ENCODE peak calls at places on chromosomes 6 and 20, in five cellular contexts. One of them, this sample, is unnamed. For H3K9me3, the result is how much of the 10 kb centered on the place peaks cover.

GRCh38 chr6:161271343-161272019 is 2.4 kb downstream of the AGPAT4 start:
- DNase-seq in IMR-90: no peak
- DNase-seq in adrenal gland: no peak
- DNase-seq in upper lobe of right lung: no peak
- DNase-seq in tibial nerve: no peak
- DNase-seq in this sample: no peak

GRCh38 chr6:157953580-157954091 is 28.0 kb upstream of the SYNJ2 start:
- DNase-seq in IMR-90: no peak
- DNase-seq in adrenal gland: no peak
- DNase-seq in upper lobe of right lung: no peak
- DNase-seq in tibial nerve: no peak
- DNase-seq in this sample: no peak

GRCh38 chr20:20024942-20025341 is 7.8 kb downstream of the NAA20 start:
- DNase-seq in IMR-90: peak
- DNase-seq in adrenal gland: no peak
- DNase-seq in upper lobe of right lung: no peak
- DNase-seq in tibial nerve: no peak
- DNase-seq in this sample: no peak

GRCh38 chr6:24858154-24858801 is 59.6 kb upstream of the ARMH2 start:
- DNase-seq in IMR-90: no peak
- DNase-seq in adrenal gland: no peak
- DNase-seq in upper lobe of right lung: no peak
- DNase-seq in tibial nerve: no peak
- DNase-seq in this sample: no peak

GRCh38 chr6:33166811-33167210 is 25.5 kb downstream of the COL11A2 start:
- DNase-seq in IMR-90: no peak
- DNase-seq in adrenal gland: no peak
- DNase-seq in upper lobe of right lung: peak
- DNase-seq in tibial nerve: no peak
- DNase-seq in this sample: no peak

GRCh38 chr6:98835149-98836024 is 1.0 kb downstream of the POU3F2 start:
- DNase-seq in IMR-90: no peak
- DNase-seq in adrenal gland: no peak
- DNase-seq in upper lobe of right lung: no peak
- DNase-seq in tibial nerve: no peak
- DNase-seq in this sample: no peak

GRCh38 chr20:62785381-62785780 is 10.9 kb upstream of the MRGBP start:
- DNase-seq in IMR-90: no peak
- DNase-seq in adrenal gland: no peak
- DNase-seq in upper lobe of right lung: no peak
- DNase-seq in tibial nerve: no peak
- DNase-seq in this sample: no peak

GRCh38 chr20:6919792-6920468 is 152.4 kb downstream of the BMP2 start:
- DNase-seq in IMR-90: no peak
- DNase-seq in adrenal gland: no peak
- DNase-seq in upper lobe of right lung: no peak
- DNase-seq in tibial nerve: no peak
- DNase-seq in this sample: no peak

GRCh38 chr20:45836841-45837240 is 3.2 kb downstream of the SNX21 start:
- DNase-seq in IMR-90: no peak
- DNase-seq in adrenal gland: no peak
- DNase-seq in upper lobe of right lung: no peak
- DNase-seq in tibial nerve: no peak
- DNase-seq in this sample: no peak

GRCh38 chr6:87721311-87721710 is 19.3 kb upstream of the AKIRIN2 start:
- DNase-seq in IMR-90: no peak
- DNase-seq in adrenal gland: no peak
- DNase-seq in upper lobe of right lung: no peak
- DNase-seq in tibial nerve: no peak
- DNase-seq in this sample: no peak

GRCh38 chr6:140058846-140059245 is 684.4 kb upstream of the CITED2 start:
- DNase-seq in IMR-90: no peak
- DNase-seq in adrenal gland: no peak
- DNase-seq in upper lobe of right lung: no peak
- DNase-seq in tibial nerve: no peak
- DNase-seq in this sample: no peak

GRCh38 chr6:143176090-143177021 is 115.7 kb downstream of the AIG1 start:
- DNase-seq in IMR-90: peak
- DNase-seq in adrenal gland: no peak
- DNase-seq in upper lobe of right lung: no peak
- DNase-seq in tibial nerve: no peak
- DNase-seq in this sample: no peak

GRCh38 chr6:101393291-101394251 is at the start of gene GRIK2:
- DNase-seq in IMR-90: peak
- DNase-seq in adrenal gland: no peak
- DNase-seq in upper lobe of right lung: peak
- DNase-seq in tibial nerve: no peak
- DNase-seq in this sample: no peak

GRCh38 chr20:24993337-24994185 is 1.0 kb upstream of the APMAP start:
- DNase-seq in IMR-90: peak
- DNase-seq in adrenal gland: no peak
- DNase-seq in upper lobe of right lung: no peak
- DNase-seq in tibial nerve: no peak
- DNase-seq in this sample: no peak

GRCh38 chr6:4185419-4185818 is 50.0 kb upstream of the ECI2 start:
- DNase-seq in IMR-90: no peak
- DNase-seq in adrenal gland: no peak
- DNase-seq in upper lobe of right lung: no peak
- DNase-seq in tibial nerve: no peak
- DNase-seq in this sample: no peak

GRCh38 chr6:168103036-168103830 is 24.2 kb upstream of the FRMD1 start:
- DNase-seq in IMR-90: no peak
- DNase-seq in adrenal gland: no peak
- DNase-seq in upper lobe of right lung: peak
- DNase-seq in tibial nerve: no peak
- DNase-seq in this sample: no peak

GRCh38 chr20:59596690-59597089 is 7.7 kb upstream of the PHACTR3 start:
- DNase-seq in IMR-90: no peak
- DNase-seq in adrenal gland: no peak
- DNase-seq in upper lobe of right lung: no peak
- DNase-seq in tibial nerve: no peak
- DNase-seq in this sample: no peak
- H3K9me3 ChIP-seq in IMR-90: under half
- H3K9me3 ChIP-seq in adrenal gland: under half
- H3K9me3 ChIP-seq in upper lobe of right lung: under half
- H3K9me3 ChIP-seq in tibial nerve: under half
- H3K9me3 ChIP-seq in this sample: under half

DNA sequence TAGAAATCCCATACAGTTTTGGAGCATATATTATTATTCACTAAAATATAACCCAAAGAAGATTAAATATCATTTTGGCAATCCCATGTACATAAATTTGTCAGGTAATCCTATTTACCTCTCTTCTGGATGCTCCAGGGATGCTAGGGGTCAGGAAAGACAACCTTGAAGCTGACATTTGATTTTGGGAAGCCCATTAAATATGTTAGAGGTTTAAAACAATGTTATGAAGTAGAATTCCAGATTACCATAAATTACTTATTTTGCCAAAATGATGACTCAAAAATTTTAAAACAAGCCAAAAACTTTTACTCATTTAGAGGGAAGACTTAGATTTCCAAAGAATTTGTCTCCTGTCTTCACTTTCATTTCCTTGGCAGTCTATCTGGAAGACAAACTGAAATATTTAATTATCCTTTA is 9.2 kb upstream of the IL22RA2 start:
- DNase-seq in IMR-90: no peak
- DNase-seq in adrenal gland: no peak
- DNase-seq in upper lobe of right lung: no peak
- DNase-seq in tibial nerve: no peak
- DNase-seq in this sample: no peak
- H3K9me3 ChIP-seq in IMR-90: under half
- H3K9me3 ChIP-seq in adrenal gland: under half
- H3K9me3 ChIP-seq in upper lobe of right lung: under half
- H3K9me3 ChIP-seq in tibial nerve: under half
- H3K9me3 ChIP-seq in this sample: under half

GRCh38 chr6:119915971-119916370 is 566.4 kb upstream of the MAN1A1 start:
- DNase-seq in IMR-90: no peak
- DNase-seq in adrenal gland: no peak
- DNase-seq in upper lobe of right lung: no peak
- DNase-seq in tibial nerve: no peak
- DNase-seq in this sample: no peak

GRCh38 chr6:119922814-119923213 is 573.3 kb upstream of the MAN1A1 start:
- DNase-seq in IMR-90: no peak
- DNase-seq in adrenal gland: no peak
- DNase-seq in upper lobe of right lung: no peak
- DNase-seq in tibial nerve: no peak
- DNase-seq in this sample: no peak

GRCh38 chr6:119917186-119917585 is 567.6 kb upstream of the MAN1A1 start:
- DNase-seq in IMR-90: no peak
- DNase-seq in adrenal gland: no peak
- DNase-seq in upper lobe of right lung: no peak
- DNase-seq in tibial nerve: no peak
- DNase-seq in this sample: no peak

GRCh38 chr6:119921491-119922010 is 572.0 kb upstream of the MAN1A1 start:
- DNase-seq in IMR-90: no peak
- DNase-seq in adrenal gland: no peak
- DNase-seq in upper lobe of right lung: no peak
- DNase-seq in tibial nerve: no peak
- DNase-seq in this sample: no peak
- H3K9me3 ChIP-seq in IMR-90: under half
- H3K9me3 ChIP-seq in adrenal gland: under half
- H3K9me3 ChIP-seq in upper lobe of right lung: under half
- H3K9me3 ChIP-seq in tibial nerve: under half
- H3K9me3 ChIP-seq in this sample: under half

GRCh38 chr6:62974452-62974851 is 236.8 kb upstream of the FKBP1C start:
- DNase-seq in IMR-90: no peak
- DNase-seq in adrenal gland: no peak
- DNase-seq in upper lobe of right lung: no peak
- DNase-seq in tibial nerve: no peak
- DNase-seq in this sample: no peak

DNA sequence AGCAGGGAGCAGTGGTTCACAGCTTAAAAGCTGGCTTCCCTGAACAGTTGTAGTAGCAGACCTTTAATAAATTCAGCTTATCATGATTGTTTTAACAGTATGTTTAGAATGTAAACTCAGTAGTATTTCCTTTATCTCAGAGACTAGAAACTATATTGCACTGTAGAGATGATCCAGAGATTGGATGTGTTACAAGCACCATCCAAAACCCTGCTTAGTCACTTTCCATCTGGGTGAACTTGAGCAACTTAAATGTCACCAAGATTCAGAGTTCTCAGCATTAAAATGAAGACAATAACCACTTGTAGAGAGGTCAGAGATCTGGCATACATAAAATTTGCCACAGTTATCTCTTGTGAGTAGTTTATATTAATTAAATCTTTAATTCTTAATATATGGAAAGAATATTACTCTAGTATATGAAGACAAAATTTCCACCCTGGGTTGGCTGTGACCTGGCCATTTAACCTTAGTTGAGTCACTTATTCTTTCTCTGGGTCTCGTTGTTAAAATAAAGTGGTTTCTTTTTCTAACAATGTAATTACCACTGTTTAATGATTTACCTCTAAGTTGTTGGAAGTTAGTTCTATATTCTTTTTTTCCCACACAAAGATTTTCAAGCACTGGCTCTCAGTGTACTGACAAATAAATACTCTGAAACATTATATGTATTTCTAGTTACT is 239.2 kb upstream of the FKBP1C start:
- DNase-seq in IMR-90: no peak
- DNase-seq in adrenal gland: no peak
- DNase-seq in upper lobe of right lung: no peak
- DNase-seq in tibial nerve: no peak
- DNase-seq in this sample: no peak
- H3K9me3 ChIP-seq in IMR-90: under half
- H3K9me3 ChIP-seq in adrenal gland: under half
- H3K9me3 ChIP-seq in upper lobe of right lung: under half
- H3K9me3 ChIP-seq in tibial nerve: under half
- H3K9me3 ChIP-seq in this sample: under half

DNA sequence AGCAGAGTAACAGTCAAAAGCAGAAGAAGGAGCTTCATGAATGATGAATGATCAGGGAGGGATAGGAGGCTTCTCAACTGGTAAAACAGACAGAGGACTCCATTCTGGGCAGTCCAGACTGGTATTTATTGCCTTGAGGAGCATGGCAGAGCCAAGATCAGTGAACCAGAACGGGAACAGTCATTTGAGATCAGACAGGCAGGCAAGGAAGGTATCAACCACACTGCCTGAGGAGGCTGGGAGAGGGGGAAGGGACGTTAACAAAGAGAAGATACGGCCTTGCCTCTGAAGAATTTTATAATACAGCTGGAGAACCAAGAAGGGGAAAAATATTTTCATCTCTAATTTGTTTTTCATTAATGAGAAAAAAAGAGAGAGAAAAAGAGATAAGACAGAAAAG is at the start of gene DEFB121:
- DNase-seq in IMR-90: no peak
- DNase-seq in adrenal gland: no peak
- DNase-seq in upper lobe of right lung: no peak
- DNase-seq in tibial nerve: no peak
- DNase-seq in this sample: no peak
- H3K9me3 ChIP-seq in IMR-90: under half
- H3K9me3 ChIP-seq in adrenal gland: under half
- H3K9me3 ChIP-seq in upper lobe of right lung: under half
- H3K9me3 ChIP-seq in tibial nerve: under half
- H3K9me3 ChIP-seq in this sample: under half

This sample was measured in T-helper 17 cell.